ENCODE peak calls at places on chromosomes 6 and 20, in ten cellular contexts. N is CD8-positive, alpha-beta T cell; X is ovary; R is astrocyte of the spinal cord; Z is fibroblast of the aortic adventitia; E is tibial nerve; P is heart left ventricle; W is retinal pigment epithelial cell; G is GM23248; F is astrocyte of the cerebellum. L is an unnamed sample.

GRCh38 chr6:100803264-100803663 is 77.9 kb downstream of the ASCC3 start:
- DNase-seq in P (no peak), R (no peak), E (no peak), W (no peak), N (no peak), X (no peak), G (no peak), F (no peak), Z (no peak), L (no peak)

GRCh38 chr20:59988141-59988540 is 29.9 kb downstream of the CDH26 start:
- DNase-seq in X (no peak), G (peak), F (no peak), R (no peak), P (no peak), W (peak), Z (no peak), N (no peak), E (no peak), L (no peak)

GRCh38 chr6:33957391-33958207 is 153.8 kb upstream of the MLN start:
- DNase-seq in P (no peak), F (no peak), X (no peak), R (no peak), N (no peak), W (no peak), Z (no peak), E (no peak), G (no peak), L (no peak)

GRCh38 chr6:62891065-62891647 is 320.1 kb upstream of the FKBP1C start:
- DNase-seq in F (no peak), X (no peak), R (no peak), W (no peak), G (peak), P (no peak), N (no peak), E (no peak), Z (peak), L (peak)

GRCh38 chr6:158410784-158411183 is 98.5 kb downstream of the TULP4 start:
- DNase-seq in P (no peak), E (no peak), W (no peak), Z (no peak), F (no peak), N (no peak), R (no peak), G (no peak), X (no peak), L (no peak)

GRCh38 chr20:37538003-37538402 is 10.3 kb upstream of the BLCAP start:
- DNase-seq in F (no peak), W (peak), P (peak), G (peak), X (no peak), E (no peak), N (no peak), Z (peak), R (peak), L (peak)

GRCh38 chr6:11525468-11526155 is 11.9 kb upstream of the TMEM170B start:
- DNase-seq in F (no peak), G (peak), P (no peak), E (peak), N (no peak), R (no peak), X (no peak), W (no peak), Z (peak), L (peak)

GRCh38 chr20:52083627-52084232 is 107.8 kb downstream of the ZFP64 start:
- DNase-seq in Z (peak), W (no peak), X (peak), P (peak), F (peak), G (peak), R (peak), E (peak), N (peak), L (peak)

GRCh38 chr20:46004813-46005505 is 3.7 kb upstream of the MMP9 start:
- DNase-seq in Z (no peak), R (no peak), X (no peak), P (peak), E (peak), G (no peak), N (peak), W (no peak), F (no peak), L (no peak)

GRCh38 chr20:2747676-2748235 is 52.7 kb downstream of the CPXM1 start:
- DNase-seq in E (no peak), Z (no peak), R (no peak), F (no peak), X (no peak), W (no peak), G (no peak), P (peak), N (no peak), L (no peak)

GRCh38 chr6:28355743-28356665 is 6.3 kb downstream of the ZKSCAN3 start:
- DNase-seq in W (peak), R (peak), P (peak), X (peak), N (peak), E (peak), F (peak), G (peak), Z (peak), L (peak)

GRCh38 chr20:24657211-24657610 is 187.8 kb downstream of the SYNDIG1 start:
- DNase-seq in P (no peak), W (no peak), G (peak), F (peak), X (peak), Z (peak), N (no peak), R (peak), E (no peak), L (peak)

GRCh38 chr6:106918128-106918527 is 56.4 kb downstream of the CD24 start:
- DNase-seq in W (no peak), Z (no peak), N (no peak), E (no peak), R (no peak), P (no peak), F (no peak), X (no peak), G (no peak), L (no peak)

GRCh38 chr6:46655803-46656202 is 3.0 kb downstream of the SLC25A27 start:
- DNase-seq in X (no peak), P (no peak), G (no peak), W (no peak), N (no peak), E (no peak), R (no peak), F (no peak), Z (no peak), L (peak)

GRCh38 chr6:75296811-75297779 is 12.5 kb upstream of the TMEM30A start:
- DNase-seq in N (no peak), R (peak), Z (peak), E (no peak), P (no peak), W (no peak), X (no peak), F (peak), G (peak), L (peak)

GRCh38 chr20:62603021-62603906 is 39.0 kb upstream of the SLCO4A1 start:
- DNase-seq in F (peak), P (peak), X (no peak), N (peak), Z (peak), G (peak), W (peak), E (no peak), R (peak), L (no peak)

GRCh38 chr6:79250107-79250514 is 15.6 kb upstream of the HMGN3 start:
- DNase-seq in R (no peak), P (no peak), G (no peak), F (no peak), X (no peak), Z (no peak), N (no peak), W (no peak), E (no peak), L (no peak)

GRCh38 chr6:34544776-34545471 is 11.2 kb downstream of the SPDEF start:
- DNase-seq in E (no peak), X (no peak), Z (no peak), F (no peak), G (no peak), R (no peak), N (no peak), W (no peak), P (no peak), L (no peak)

GRCh38 chr20:2000286-2000685 is 6.4 kb upstream of the PDYN start:
- DNase-seq in G (no peak), P (no peak), X (no peak), W (no peak), N (no peak), Z (no peak), E (no peak), R (no peak), F (no peak), L (no peak)

GRCh38 chr6:158867381-158868121 is 48.4 kb upstream of the EZR start:
- DNase-seq in N (no peak), E (no peak), F (no peak), G (no peak), W (no peak), X (no peak), P (no peak), R (no peak), Z (no peak), L (no peak)

GRCh38 chr6:119267506-119267905 is 82.1 kb downstream of the MAN1A1 start:
- DNase-seq in R (no peak), Z (no peak), E (no peak), G (no peak), F (no peak), X (no peak), N (no peak), P (no peak), W (no peak), L (no peak)

GRCh38 chr6:41966961-41967311 is 25.3 kb upstream of the CCND3 start:
- DNase-seq in P (no peak), Z (peak), N (no peak), X (no peak), F (peak), G (peak), W (no peak), R (peak), E (no peak), L (peak)

GRCh38 chr20:49989234-49990065 is 6.7 kb downstream of the SNAI1 start:
- DNase-seq in X (peak), F (peak), N (no peak), R (peak), E (peak), Z (peak), G (peak), P (peak), W (no peak), L (peak)

GRCh38 chr6:30883743-30884520 is at the start of gene DDR1:
- DNase-seq in X (peak), F (no peak), G (peak), Z (peak), E (no peak), R (peak), P (peak), W (no peak), N (peak), L (peak)

GRCh38 chr6:28001351-28001750 is 44.3 kb downstream of the OR2B6 start:
- DNase-seq in X (no peak), Z (no peak), G (no peak), E (no peak), R (no peak), P (no peak), F (no peak), W (no peak), N (no peak), L (no peak)

GRCh38 chr6:54156650-54157250 is 45.5 kb downstream of the MLIP start:
- DNase-seq in F (no peak), N (no peak), R (no peak), E (no peak), P (no peak), Z (no peak), G (no peak), W (no peak), X (no peak), L (peak)

GRCh38 chr6:117264487-117265424 is 602 bp upstream of the VGLL2 start:
- DNase-seq in R (no peak), Z (peak), F (no peak), W (no peak), P (no peak), X (no peak), N (no peak), E (no peak), G (peak), L (no peak)

GRCh38 chr20:47413189-47413588 is 56.7 kb upstream of the ZMYND8 start:
- DNase-seq in R (no peak), Z (no peak), G (no peak), X (no peak), P (no peak), F (no peak), W (no peak), N (no peak), E (no peak), L (no peak)

GRCh38 chr20:31746068-31746878 is 7.2 kb downstream of the TPX2 start:
- DNase-seq in Z (no peak), G (no peak), R (no peak), F (no peak), E (no peak), W (no peak), P (no peak), N (no peak), X (no peak), L (no peak)

GRCh38 chr20:52490715-52491430 is 299.3 kb upstream of the ZFP64 start:
- DNase-seq in E (no peak), X (no peak), N (no peak), R (peak), W (peak), P (no peak), Z (peak), F (peak), G (peak), L (peak)

GRCh38 chr6:50030777-50031562 is 9.2 kb upstream of the DEFB110 start:
- DNase-seq in N (no peak), R (no peak), Z (no peak), F (no peak), E (no peak), G (peak), P (no peak), W (no peak), X (no peak), L (no peak)

GRCh38 chr20:49570828-49571552 is 3.1 kb upstream of the PTGIS start:
- DNase-seq in X (no peak), G (peak), Z (peak), N (no peak), P (no peak), E (no peak), R (no peak), F (no peak), W (no peak), L (peak)

DNA sequence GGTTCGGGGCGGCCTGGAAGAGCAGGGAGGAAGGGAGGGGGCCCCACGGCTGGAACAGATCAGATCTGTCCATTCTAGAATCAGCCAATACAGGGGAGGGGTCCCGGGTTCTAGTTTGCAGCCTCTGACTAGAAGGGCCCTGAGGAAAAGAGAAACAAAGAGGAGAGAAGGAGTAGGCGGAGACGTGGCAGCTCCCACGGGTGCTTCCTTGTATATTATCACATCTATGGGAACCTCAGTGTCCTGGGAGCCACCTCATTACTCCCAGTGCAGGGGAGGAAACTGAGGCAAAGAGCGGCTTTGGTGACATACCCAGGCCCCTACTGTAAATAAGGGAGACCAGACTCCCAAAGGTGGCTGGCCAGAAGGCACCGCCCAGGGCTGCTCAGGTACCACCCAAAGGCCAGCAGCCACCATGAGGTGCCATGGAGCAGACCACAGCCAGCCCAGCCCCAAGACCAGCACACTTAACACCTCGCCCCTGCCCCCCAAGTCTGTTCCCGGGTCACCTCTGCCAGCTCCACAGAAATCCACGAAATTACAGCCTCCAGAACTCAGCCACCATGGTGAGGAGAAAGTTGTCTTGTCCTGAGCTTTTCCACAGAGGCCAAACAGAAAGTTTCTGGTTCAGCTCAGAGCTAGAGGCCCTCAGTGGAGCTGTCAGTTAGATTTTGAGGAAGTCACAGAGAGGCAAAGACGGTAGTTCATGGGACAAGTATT is 2.1 kb downstream of the ZC3H12D start:
- DNase-seq in E (no peak), N (no peak), W (no peak), X (no peak), R (no peak), P (no peak), F (no peak), G (no peak), Z (no peak), L (no peak)
- H3K4me3 ChIP-seq in E (peak), N (peak), W (no peak), X (peak), R (no peak), P (peak), F (no peak), G (peak), Z (no peak), L (peak)

GRCh38 chr6:157090736-157091135 is 232.6 kb downstream of the TMEM242 start:
- DNase-seq in N (no peak), E (no peak), X (no peak), W (no peak), P (no peak), F (no peak), Z (no peak), G (no peak), R (no peak), L (no peak)
- H3K4me3 ChIP-seq in N (no peak), E (no peak), X (no peak), W (no peak), P (no peak), F (no peak), Z (no peak), G (no peak), R (no peak), L (no peak)

GRCh38 chr6:3796396-3796795 is 44.9 kb upstream of the PXDC1 start:
- DNase-seq in W (no peak), G (no peak), R (no peak), Z (no peak), F (no peak), E (no peak), N (no peak), P (peak), X (no peak), L (no peak)

GRCh38 chr6:3795836-3796395 is 44.4 kb upstream of the PXDC1 start:
- DNase-seq in E (no peak), N (no peak), W (no peak), F (no peak), P (no peak), R (no peak), G (no peak), X (no peak), Z (no peak), L (no peak)

GRCh38 chr6:3799731-3800130 is 48.2 kb upstream of the PXDC1 start:
- DNase-seq in P (no peak), R (no peak), X (no peak), W (no peak), Z (no peak), G (no peak), N (no peak), F (no peak), E (no peak), L (no peak)

GRCh38 chr6:3798211-3798909 is 46.8 kb upstream of the PXDC1 start:
- DNase-seq in P (no peak), F (no peak), E (no peak), Z (no peak), R (no peak), X (no peak), N (no peak), W (no peak), G (no peak), L (no peak)

GRCh38 chr6:3797231-3798200 is 46.0 kb upstream of the PXDC1 start:
- DNase-seq in Z (peak), P (no peak), E (no peak), W (peak), R (peak), G (peak), X (no peak), F (peak), N (no peak), L (peak)
- H3K4me3 ChIP-seq in Z (no peak), P (no peak), E (no peak), W (no peak), R (no peak), G (peak), X (no peak), F (no peak), N (no peak), L (no peak)

GRCh38 chr20:40848530-40848929 is 159.5 kb upstream of the MAFB start:
- DNase-seq in G (no peak), F (no peak), W (peak), R (no peak), X (no peak), E (no peak), Z (no peak), N (no peak), P (no peak), L (no peak)

GRCh38 chr20:40838516-40838915 is 149.5 kb upstream of the MAFB start:
- DNase-seq in N (no peak), F (no peak), E (no peak), Z (no peak), R (no peak), W (no peak), X (no peak), G (no peak), P (no peak), L (no peak)

GRCh38 chr20:40844285-40844684 is 155.2 kb upstream of the MAFB start:
- DNase-seq in F (no peak), N (no peak), X (no peak), E (no peak), G (no peak), Z (no peak), R (no peak), P (no peak), W (no peak), L (no peak)

DNA sequence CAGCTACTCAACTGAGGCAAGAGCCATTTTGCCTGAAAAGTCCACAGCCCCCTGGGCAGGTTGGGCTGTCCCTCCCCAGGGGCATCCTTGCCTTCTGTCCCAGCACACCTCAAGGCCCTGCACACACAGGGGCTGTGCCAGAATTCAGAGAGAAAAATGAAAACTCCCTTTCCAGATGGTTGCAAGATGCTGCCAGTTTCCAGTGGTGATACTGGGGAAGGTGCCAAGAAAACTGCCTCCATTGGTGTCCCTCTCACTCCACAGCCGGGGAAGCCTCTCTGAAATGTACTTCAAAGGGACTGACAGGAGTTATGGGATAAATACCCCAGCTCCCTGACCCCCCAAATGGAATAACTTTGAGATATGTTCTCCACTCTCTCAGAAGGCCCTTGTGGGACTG is 154.2 kb upstream of the MAFB start:
- DNase-seq in N (no peak), W (no peak), G (no peak), R (no peak), P (no peak), Z (peak), X (no peak), F (peak), E (no peak), L (peak)
- H3K4me3 ChIP-seq in N (no peak), W (no peak), G (no peak), R (no peak), P (no peak), Z (no peak), X (no peak), F (no peak), E (no peak), L (no peak)

L was measured in choroid plexus epithelial cell.